ENCODE peak calls at places on chromosomes 7 and 10, in six cellular contexts. K is stimulated activated CD8-positive, alpha-beta memory T cell treated with anti-CD3 and anti-CD28 coated beads, Interleukin-7, amount 100 ng/mL, for 1 hour; F is NCI-H82; L is memory B cell; A is GM13976; Y is NCI-H1092 treated with DMSO at 0.1 percent for 48 hours. X is an unnamed sample.

GRCh38 chr7:5270788-5271187 is 12.0 kb upstream of the SLC29A4 start:
- DNase-seq in L (no peak), Y (no peak), F (peak), K (no peak), A (no peak), X (peak)

GRCh38 chr7:150968056-150968455 is 10.1 kb downstream of the KCNH2 start:
- DNase-seq in K (no peak), F (no peak), A (no peak), L (no peak), Y (no peak), X (no peak)

GRCh38 chr7:48680996-48681395 is 243.4 kb upstream of the CDC14C start:
- DNase-seq in Y (no peak), K (no peak), A (no peak), L (no peak), F (no peak), X (no peak)

GRCh38 chr10:68142761-68143160 is 33.5 kb downstream of the MYPN start:
- DNase-seq in Y (no peak), L (no peak), K (no peak), F (no peak), A (no peak), X (no peak)

GRCh38 chr7:1021931-1022330 is 22.4 kb upstream of the GPR146 start:
- DNase-seq in A (no peak), K (no peak), F (no peak), L (no peak), Y (no peak), X (no peak)

GRCh38 chr7:84085147-84085546 is 109.4 kb downstream of the SEMA3A start:
- DNase-seq in F (no peak), L (no peak), A (no peak), Y (no peak), K (no peak), X (no peak)

GRCh38 chr7:36158321-36158605 is 5.2 kb downstream of the EEPD1 start:
- DNase-seq in K (no peak), F (no peak), Y (no peak), A (no peak), L (no peak), X (no peak)

GRCh38 chr7:3114917-3115316 is 71.2 kb upstream of the CARD11 start:
- DNase-seq in F (no peak), Y (no peak), K (no peak), A (no peak), L (no peak), X (no peak)

GRCh38 chr7:132028144-132028920 is 471.9 kb upstream of the PODXL start:
- DNase-seq in Y (no peak), F (no peak), L (no peak), A (no peak), K (no peak), X (no peak)

GRCh38 chr7:74475243-74475986 is 21.7 kb downstream of the GTF2IRD1 start:
- DNase-seq in Y (no peak), K (no peak), F (no peak), A (no peak), L (no peak), X (no peak)

GRCh38 chr10:69663548-69663947 is 33.5 kb downstream of the FAM241B start:
- DNase-seq in L (no peak), Y (no peak), K (no peak), A (no peak), F (peak), X (peak)

GRCh38 chr10:6267941-6268340 is 65.2 kb downstream of the PFKFB3 start:
- DNase-seq in K (no peak), F (no peak), A (no peak), Y (no peak), L (no peak), X (no peak)

GRCh38 chr10:61029411-61029810 is 85.4 kb upstream of the RHOBTB1 start:
- DNase-seq in K (no peak), L (no peak), Y (no peak), A (no peak), F (no peak), X (no peak)

GRCh38 chr10:109976657-109977056 is 31.1 kb upstream of the ADD3 start:
- DNase-seq in Y (peak), K (no peak), A (no peak), F (no peak), L (no peak), X (no peak)

GRCh38 chr7:139734395-139734794 is 43.4 kb downstream of the HIPK2 start:
- DNase-seq in K (no peak), A (no peak), L (no peak), F (no peak), Y (no peak), X (no peak)

GRCh38 chr7:130141161-130141857 is 63.9 kb downstream of the TMEM209 start:
- DNase-seq in A (peak), K (no peak), L (peak), Y (no peak), F (no peak), X (no peak)

GRCh38 chr10:66455304-66455703 is 470.5 kb upstream of the LRRTM3 start:
- DNase-seq in A (no peak), Y (no peak), K (no peak), L (no peak), F (peak), X (no peak)

GRCh38 chr10:64813391-64813790 is 1292.2 kb downstream of the REEP3 start:
- DNase-seq in Y (no peak), K (no peak), L (no peak), F (no peak), A (no peak), X (no peak)

GRCh38 chr7:155862516-155863257 is 50.4 kb upstream of the SHH start:
- DNase-seq in L (no peak), A (no peak), F (no peak), K (no peak), Y (no peak), X (no peak)

GRCh38 chr7:98826811-98827231 is 43.0 kb downstream of the TMEM130 start:
- DNase-seq in A (no peak), K (no peak), Y (peak), L (no peak), F (peak), X (peak)

GRCh38 chr7:137992738-137993394 is 9.0 kb downstream of the CREB3L2 start:
- DNase-seq in Y (no peak), F (no peak), L (no peak), A (no peak), K (no peak), X (no peak)

GRCh38 chr7:151688236-151688780 is 168.6 kb upstream of the RHEB start:
- DNase-seq in L (no peak), K (no peak), F (no peak), Y (no peak), A (no peak), X (no peak)

GRCh38 chr7:21044384-21044783 is 257.7 kb upstream of the SP8 start:
- DNase-seq in Y (no peak), L (no peak), A (no peak), F (no peak), K (no peak), X (no peak)

X was measured in WERI-Rb-1.